ENCODE peak calls at places on chromosomes 6 and 20, in five cellular contexts. One of them, this sample, is unnamed.

GRCh38 chr6:109187399-109188114 is 92.2 kb downstream of the CEP57L1 start:
- DNase-seq in HCT116: peak
- DNase-seq in IMR-90: peak
- DNase-seq in uterus: peak
- DNase-seq in fibroblast of lung: peak
- DNase-seq in this sample: peak

GRCh38 chr20:56582557-56582956 is 46.5 kb upstream of the TFAP2C start:
- DNase-seq in HCT116: no peak
- DNase-seq in IMR-90: no peak
- DNase-seq in uterus: no peak
- DNase-seq in fibroblast of lung: no peak
- DNase-seq in this sample: no peak

GRCh38 chr20:45999908-46000570 is 8.7 kb upstream of the MMP9 start:
- DNase-seq in HCT116: no peak
- DNase-seq in IMR-90: no peak
- DNase-seq in uterus: no peak
- DNase-seq in fibroblast of lung: no peak
- DNase-seq in this sample: no peak

GRCh38 chr6:75422024-75422639 is 71.5 kb downstream of the FILIP1 start:
- DNase-seq in HCT116: no peak
- DNase-seq in IMR-90: peak
- DNase-seq in uterus: no peak
- DNase-seq in fibroblast of lung: peak
- DNase-seq in this sample: no peak

GRCh38 chr6:42396720-42397119 is 55.0 kb downstream of the TRERF1 start:
- DNase-seq in HCT116: no peak
- DNase-seq in IMR-90: no peak
- DNase-seq in uterus: no peak
- DNase-seq in fibroblast of lung: no peak
- DNase-seq in this sample: no peak

GRCh38 chr20:48164566-48165400 is 379.5 kb upstream of the SULF2 start:
- DNase-seq in HCT116: no peak
- DNase-seq in IMR-90: no peak
- DNase-seq in uterus: no peak
- DNase-seq in fibroblast of lung: no peak
- DNase-seq in this sample: no peak

GRCh38 chr6:153816306-153816845 is 222.7 kb upstream of the OPRM1 start:
- DNase-seq in HCT116: no peak
- DNase-seq in IMR-90: no peak
- DNase-seq in uterus: no peak
- DNase-seq in fibroblast of lung: no peak
- DNase-seq in this sample: no peak

GRCh38 chr6:151044465-151045441 is 179.3 kb downstream of the MTHFD1L start:
- DNase-seq in HCT116: peak
- DNase-seq in IMR-90: peak
- DNase-seq in uterus: peak
- DNase-seq in fibroblast of lung: peak
- DNase-seq in this sample: no peak

GRCh38 chr20:34045930-34046329 is 52.2 kb downstream of the RALY start:
- DNase-seq in HCT116: no peak
- DNase-seq in IMR-90: no peak
- DNase-seq in uterus: no peak
- DNase-seq in fibroblast of lung: no peak
- DNase-seq in this sample: no peak

GRCh38 chr6:86706449-86706848 is 230.9 kb upstream of the HTR1E start:
- DNase-seq in HCT116: no peak
- DNase-seq in IMR-90: no peak
- DNase-seq in uterus: no peak
- DNase-seq in fibroblast of lung: no peak
- DNase-seq in this sample: no peak

GRCh38 chr6:46628498-46628897 is 24.1 kb downstream of the CYP39A1 start:
- DNase-seq in HCT116: no peak
- DNase-seq in IMR-90: no peak
- DNase-seq in uterus: no peak
- DNase-seq in fibroblast of lung: no peak
- DNase-seq in this sample: no peak

GRCh38 chr20:43358811-43359210 is 98.9 kb upstream of the SRSF6 start:
- DNase-seq in HCT116: no peak
- DNase-seq in IMR-90: no peak
- DNase-seq in uterus: no peak
- DNase-seq in fibroblast of lung: no peak
- DNase-seq in this sample: no peak

GRCh38 chr6:16345449-16346330 is 107.3 kb downstream of the GMPR start:
- DNase-seq in HCT116: no peak
- DNase-seq in IMR-90: peak
- DNase-seq in uterus: peak
- DNase-seq in fibroblast of lung: peak
- DNase-seq in this sample: no peak

GRCh38 chr6:37005061-37005810 is at the start of gene FGD2:
- DNase-seq in HCT116: no peak
- DNase-seq in IMR-90: no peak
- DNase-seq in uterus: no peak
- DNase-seq in fibroblast of lung: no peak
- DNase-seq in this sample: no peak

GRCh38 chr6:4858194-4859028 is 82.2 kb downstream of the CDYL start:
- DNase-seq in HCT116: no peak
- DNase-seq in IMR-90: no peak
- DNase-seq in uterus: no peak
- DNase-seq in fibroblast of lung: no peak
- DNase-seq in this sample: no peak

GRCh38 chr6:104601756-104602155 is 258.0 kb downstream of the HACE1 start:
- DNase-seq in HCT116: no peak
- DNase-seq in IMR-90: no peak
- DNase-seq in uterus: no peak
- DNase-seq in fibroblast of lung: peak
- DNase-seq in this sample: no peak

GRCh38 chr20:62063601-62063980 is 2.1 kb downstream of the TAF4 start:
- DNase-seq in HCT116: no peak
- DNase-seq in IMR-90: peak
- DNase-seq in uterus: no peak
- DNase-seq in fibroblast of lung: peak
- DNase-seq in this sample: no peak

GRCh38 chr20:44702776-44703175 is 12.4 kb upstream of the CCN5 start:
- DNase-seq in HCT116: no peak
- DNase-seq in IMR-90: peak
- DNase-seq in uterus: peak
- DNase-seq in fibroblast of lung: peak
- DNase-seq in this sample: peak

GRCh38 chr6:105609375-105609991 is 206.6 kb upstream of the PREP start:
- DNase-seq in HCT116: no peak
- DNase-seq in IMR-90: peak
- DNase-seq in uterus: peak
- DNase-seq in fibroblast of lung: peak
- DNase-seq in this sample: no peak

GRCh38 chr6:71338540-71339316 is 50.1 kb downstream of the OGFRL1 start:
- DNase-seq in HCT116: no peak
- DNase-seq in IMR-90: no peak
- DNase-seq in uterus: no peak
- DNase-seq in fibroblast of lung: no peak
- DNase-seq in this sample: no peak

GRCh38 chr6:89977808-89978748 is 83.8 kb downstream of the GJA10 start:
- DNase-seq in HCT116: no peak
- DNase-seq in IMR-90: peak
- DNase-seq in uterus: no peak
- DNase-seq in fibroblast of lung: peak
- DNase-seq in this sample: no peak

GRCh38 chr20:4681971-4682370 is 39.7 kb upstream of the PRND start:
- DNase-seq in HCT116: no peak
- DNase-seq in IMR-90: peak
- DNase-seq in uterus: peak
- DNase-seq in fibroblast of lung: peak
- DNase-seq in this sample: peak

GRCh38 chr20:20463933-20464374 is 96.0 kb downstream of the INSM1 start:
- DNase-seq in HCT116: no peak
- DNase-seq in IMR-90: no peak
- DNase-seq in uterus: no peak
- DNase-seq in fibroblast of lung: no peak
- DNase-seq in this sample: peak

DNA sequence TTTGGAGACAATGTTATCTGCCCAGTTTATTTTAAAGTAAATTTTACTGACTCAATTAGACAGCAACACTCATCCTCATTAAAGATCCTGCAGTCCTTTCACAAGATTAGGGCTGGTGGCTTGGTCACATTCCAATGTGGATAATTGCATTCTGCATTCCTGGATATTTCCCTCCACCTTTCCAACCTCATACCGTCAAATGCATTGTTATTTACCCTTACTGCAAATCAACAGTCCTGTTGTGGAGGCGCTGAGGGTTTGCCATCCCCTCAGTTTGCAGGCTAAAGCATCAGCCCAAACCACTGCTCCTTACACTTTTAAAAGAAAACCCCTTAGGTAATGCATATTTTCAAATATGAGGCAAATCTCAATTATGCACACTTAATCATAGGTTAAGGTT is 5.4 kb downstream of the CITED2 start:
- DNase-seq in HCT116: no peak
- DNase-seq in IMR-90: no peak
- DNase-seq in uterus: no peak
- DNase-seq in fibroblast of lung: no peak
- DNase-seq in this sample: no peak
- H3K27ac ChIP-seq in HCT116: no peak
- H3K27ac ChIP-seq in IMR-90: no peak
- H3K27ac ChIP-seq in uterus: peak
- H3K27ac ChIP-seq in fibroblast of lung: no peak
- H3K27ac ChIP-seq in this sample: no peak

GRCh38 chr6:158184598-158184997 is 16.4 kb downstream of the GTF2H5 start:
- DNase-seq in HCT116: no peak
- DNase-seq in IMR-90: peak
- DNase-seq in uterus: no peak
- DNase-seq in fibroblast of lung: peak
- DNase-seq in this sample: no peak
- H3K27ac ChIP-seq in HCT116: no peak
- H3K27ac ChIP-seq in IMR-90: no peak
- H3K27ac ChIP-seq in uterus: no peak
- H3K27ac ChIP-seq in fibroblast of lung: no peak
- H3K27ac ChIP-seq in this sample: no peak

GRCh38 chr6:169171951-169172350 is 81.7 kb downstream of the THBS2 start:
- DNase-seq in HCT116: no peak
- DNase-seq in IMR-90: peak
- DNase-seq in uterus: no peak
- DNase-seq in fibroblast of lung: peak
- DNase-seq in this sample: no peak

GRCh38 chr6:169172435-169172834 is 81.2 kb downstream of the THBS2 start:
- DNase-seq in HCT116: peak
- DNase-seq in IMR-90: peak
- DNase-seq in uterus: peak
- DNase-seq in fibroblast of lung: peak
- DNase-seq in this sample: no peak

GRCh38 chr6:169174516-169175359 is 78.9 kb downstream of the THBS2 start:
- DNase-seq in HCT116: no peak
- DNase-seq in IMR-90: no peak
- DNase-seq in uterus: no peak
- DNase-seq in fibroblast of lung: no peak
- DNase-seq in this sample: no peak

GRCh38 chr6:169173532-169174268 is 79.9 kb downstream of the THBS2 start:
- DNase-seq in HCT116: no peak
- DNase-seq in IMR-90: peak
- DNase-seq in uterus: no peak
- DNase-seq in fibroblast of lung: no peak
- DNase-seq in this sample: no peak

GRCh38 chr6:169172946-169173345 is 80.7 kb downstream of the THBS2 start:
- DNase-seq in HCT116: no peak
- DNase-seq in IMR-90: no peak
- DNase-seq in uterus: no peak
- DNase-seq in fibroblast of lung: peak
- DNase-seq in this sample: no peak
- H3K27ac ChIP-seq in HCT116: no peak
- H3K27ac ChIP-seq in IMR-90: no peak
- H3K27ac ChIP-seq in uterus: peak
- H3K27ac ChIP-seq in fibroblast of lung: peak
- H3K27ac ChIP-seq in this sample: no peak

DNA sequence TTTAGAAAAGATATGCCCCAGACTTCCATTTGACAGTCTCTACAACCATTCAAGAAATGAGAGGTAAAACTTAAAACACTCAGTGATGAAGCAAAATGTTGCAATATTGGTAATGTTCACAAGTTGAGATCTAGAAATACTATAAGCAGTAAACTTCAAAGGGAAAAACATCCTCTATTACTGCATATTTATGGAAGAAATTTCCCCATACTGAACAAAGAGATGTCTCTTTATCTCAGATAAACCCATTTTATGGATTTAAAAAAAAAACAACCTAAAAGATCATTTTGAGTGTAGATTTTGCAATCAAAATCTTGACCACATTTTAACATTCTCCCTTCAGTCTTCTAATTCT is 177.8 kb upstream of the TAB2 start:
- DNase-seq in HCT116: no peak
- DNase-seq in IMR-90: no peak
- DNase-seq in uterus: no peak
- DNase-seq in fibroblast of lung: no peak
- DNase-seq in this sample: no peak
- H3K27ac ChIP-seq in HCT116: no peak
- H3K27ac ChIP-seq in IMR-90: no peak
- H3K27ac ChIP-seq in uterus: no peak
- H3K27ac ChIP-seq in fibroblast of lung: no peak
- H3K27ac ChIP-seq in this sample: no peak

GRCh38 chr6:116127771-116128493 is 2.0 kb upstream of the COL10A1 start:
- DNase-seq in HCT116: no peak
- DNase-seq in IMR-90: peak
- DNase-seq in uterus: no peak
- DNase-seq in fibroblast of lung: peak
- DNase-seq in this sample: no peak

GRCh38 chr6:116120430-116120829 is 5.5 kb downstream of the COL10A1 start:
- DNase-seq in HCT116: no peak
- DNase-seq in IMR-90: no peak
- DNase-seq in uterus: no peak
- DNase-seq in fibroblast of lung: no peak
- DNase-seq in this sample: no peak

DNA sequence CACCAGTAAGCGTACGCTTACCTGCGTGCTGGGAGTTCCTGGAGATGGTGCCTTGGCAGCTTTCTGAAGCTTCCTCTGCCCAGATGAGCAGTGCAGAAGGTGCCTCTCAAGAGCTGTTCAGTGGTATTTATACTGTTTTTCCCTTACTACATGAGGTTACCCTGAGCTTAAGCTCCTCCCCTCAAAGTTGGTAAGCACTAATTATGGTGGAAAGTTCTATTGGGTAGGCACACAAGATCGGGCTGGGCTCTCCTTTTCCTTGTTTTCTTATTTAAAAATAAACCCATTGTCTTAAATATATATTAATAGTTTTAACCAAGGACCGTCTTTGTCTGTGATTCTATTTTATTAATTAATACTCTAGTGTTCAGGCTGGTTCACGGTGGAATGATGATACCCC is at the start of gene COL10A1:
- DNase-seq in HCT116: no peak
- DNase-seq in IMR-90: no peak
- DNase-seq in uterus: no peak
- DNase-seq in fibroblast of lung: no peak
- DNase-seq in this sample: no peak
- H3K27ac ChIP-seq in HCT116: no peak
- H3K27ac ChIP-seq in IMR-90: no peak
- H3K27ac ChIP-seq in uterus: no peak
- H3K27ac ChIP-seq in fibroblast of lung: no peak
- H3K27ac ChIP-seq in this sample: no peak

This sample was measured in substantia nigra.